ENCODE peak calls at places on chromosome 2, in six cellular contexts. P is A673, D is GM20000, M is endothelial cell of umbilical vein, J is GM13976, H is AG09309. V is an unnamed sample.
A peak's percentile ranks its signal among the peaks of the same experiment; 100 is the strongest.

GRCh38 chr2:199160677-199161465 is 296.9 kb downstream of the SATB2 start:
- DNase-seq in P (no peak), J (no peak), H (peak; percentile 78), M (peak; percentile 35), D (no peak), V (no peak)

GRCh38 chr2:65466551-65466950 is 34.2 kb upstream of the SPRED2 start:
- DNase-seq in H (no peak), P (peak; percentile 78), D (no peak), M (no peak), J (no peak), V (no peak)

GRCh38 chr2:202307690-202308089 is 42.1 kb downstream of the NOP58 start:
- DNase-seq in D (no peak), J (no peak), P (peak; percentile 17), M (peak; percentile 33), H (no peak), V (no peak)

GRCh38 chr2:10326707-10327594 is 24.2 kb downstream of the HPCAL1 start:
- DNase-seq in H (no peak), P (peak; percentile 83), D (no peak), J (no peak), M (no peak), V (no peak)

GRCh38 chr2:138323382-138324067 is 178.0 kb upstream of the SPOPL start:
- DNase-seq in H (no peak), J (no peak), M (no peak), D (no peak), P (no peak), V (no peak)

GRCh38 chr2:46985512-46985911 is 69.9 kb upstream of the MCFD2 start:
- DNase-seq in D (no peak), M (no peak), H (no peak), P (no peak), J (peak; percentile 43), V (no peak)

GRCh38 chr2:110948027-110948687 is 172.6 kb upstream of the BCL2L11 start:
- DNase-seq in P (no peak), D (no peak), J (no peak), M (no peak), H (no peak), V (no peak)

GRCh38 chr2:159713691-159714585 is 1.6 kb downstream of the MARCHF7 start:
- DNase-seq in D (no peak), H (no peak), J (no peak), M (peak; percentile 56), P (peak; percentile 45), V (no peak)

GRCh38 chr2:33442528-33443069 is 33.9 kb upstream of the RASGRP3 start:
- DNase-seq in D (no peak), M (peak; percentile 91), J (no peak), P (peak; percentile 36), H (no peak), V (no peak)

GRCh38 chr2:73823916-73824523 is 4.7 kb upstream of the STAMBP start:
- DNase-seq in P (peak; percentile 79), M (peak; percentile 81), J (peak; percentile 41), H (peak; percentile 74), D (peak; percentile 68), V (no peak)

GRCh38 chr2:203650860-203651613 is 55.4 kb upstream of the CD28 start:
- DNase-seq in P (peak; percentile 67), H (no peak), M (peak; percentile 53), D (no peak), J (no peak), V (no peak)

GRCh38 chr2:149038442-149039212 is at the start of gene LYPD6B:
- DNase-seq in P (peak; percentile 14), D (peak; percentile 68), J (peak; percentile 62), H (no peak), M (no peak), V (peak; percentile 78)

GRCh38 chr2:76610451-76610850 is 899.7 kb upstream of the GCFC2 start:
- DNase-seq in M (no peak), P (no peak), J (no peak), D (no peak), H (no peak), V (no peak)

GRCh38 chr2:189347540-189347939 is 93.7 kb upstream of the WDR75 start:
- DNase-seq in J (peak; percentile 12), D (peak; percentile 23), P (peak; percentile 65), H (peak; percentile 92), M (peak; percentile 87), V (no peak)

GRCh38 chr2:27123302-27124150 is at the start of gene ABHD1:
- DNase-seq in M (peak; percentile 48), J (peak; percentile 81), H (no peak), P (no peak), D (peak; percentile 80), V (no peak)

GRCh38 chr2:238406222-238406997 is 20.3 kb upstream of the ASB1 start:
- DNase-seq in J (no peak), M (no peak), H (no peak), D (no peak), P (no peak), V (no peak)

GRCh38 chr2:125935559-125935958 is 720.4 kb upstream of the GYPC start:
- DNase-seq in M (no peak), D (no peak), H (no peak), J (no peak), P (no peak), V (no peak)

GRCh38 chr2:148927010-148927409 is 52.0 kb downstream of the KIF5C start:
- DNase-seq in H (no peak), D (peak; percentile 44), M (no peak), J (peak; percentile 50), P (no peak), V (no peak)

GRCh38 chr2:74007120-74007519 is 22.4 kb downstream of the TET3 start:
- DNase-seq in P (no peak), M (no peak), D (no peak), J (no peak), H (no peak), V (no peak)

GRCh38 chr2:96940026-96940601 is 46.3 kb downstream of the FAM178B start:
- DNase-seq in P (no peak), J (no peak), D (no peak), M (no peak), H (no peak), V (no peak)

GRCh38 chr2:143704432-143705106 is 575.4 kb downstream of the ARHGAP15 start:
- DNase-seq in D (peak; percentile 14), H (no peak), P (no peak), J (no peak), M (no peak), V (no peak)

GRCh38 chr2:230258483-230258882 is 32.9 kb downstream of the SP140 start:
- DNase-seq in D (no peak), J (no peak), P (no peak), M (no peak), H (no peak), V (no peak)

GRCh38 chr2:117958186-117958585 is 55.7 kb downstream of the CCDC93 start:
- DNase-seq in P (no peak), J (no peak), H (peak; percentile 59), D (no peak), M (peak; percentile 88), V (no peak)

GRCh38 chr2:99317156-99317872 is 16.3 kb upstream of the LYG1 start:
- DNase-seq in D (no peak), P (no peak), J (no peak), H (no peak), M (no peak), V (no peak)

GRCh38 chr2:31125918-31126695 is 12.1 kb downstream of the GALNT14 start:
- DNase-seq in J (no peak), P (no peak), D (no peak), M (no peak), H (no peak), V (no peak)

GRCh38 chr2:138846216-138846821 is 66.1 kb upstream of the NXPH2 start:
- DNase-seq in D (peak; percentile 41), H (no peak), P (peak; percentile 77), J (peak; percentile 37), M (peak; percentile 41), V (no peak)

GRCh38 chr2:147649288-147649687 is 195.5 kb upstream of the ACVR2A start:
- DNase-seq in D (no peak), J (no peak), H (no peak), P (no peak), M (no peak), V (no peak)

DNA sequence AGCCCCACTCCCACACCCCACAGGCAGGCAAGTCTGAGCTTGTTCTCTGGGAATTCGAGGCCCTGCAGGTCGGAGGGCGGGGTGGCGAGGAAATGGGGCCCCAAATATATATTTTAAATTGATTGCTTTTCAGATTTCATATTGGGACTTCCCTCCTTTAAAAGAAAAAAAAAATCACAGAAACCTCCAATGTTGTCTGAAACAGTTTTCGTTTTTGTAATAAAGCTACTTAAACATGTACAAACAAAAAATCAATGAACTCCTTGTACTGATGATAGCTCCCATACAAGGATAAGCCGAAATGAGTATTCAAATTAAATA is 21.5 kb downstream of the THNSL2 start:
- DNase-seq in M (no peak), H (no peak), D (no peak), P (no peak), J (no peak), V (no peak)
- TF ChIP-seq CTCF in M (no peak), H (no peak), D (no peak), P (peak; percentile 23), J (no peak), V (peak; percentile 15)

GRCh38 chr2:156157670-156158069 is 174.9 kb downstream of the NR4A2 start:
- DNase-seq in J (no peak), P (peak; percentile 3), D (no peak), M (no peak), H (no peak), V (no peak)

GRCh38 chr2:156155319-156155718 is 177.2 kb downstream of the NR4A2 start:
- DNase-seq in D (no peak), J (no peak), H (no peak), P (no peak), M (no peak), V (no peak)

GRCh38 chr2:156151351-156151750 is 181.2 kb downstream of the NR4A2 start:
- DNase-seq in H (no peak), M (no peak), J (no peak), P (no peak), D (no peak), V (no peak)

GRCh38 chr2:156156580-156156979 is 175.9 kb downstream of the NR4A2 start:
- DNase-seq in H (no peak), P (no peak), M (no peak), J (no peak), D (no peak), V (no peak)
- TF ChIP-seq CTCF in H (no peak), P (peak; percentile 17), M (no peak), J (no peak), D (no peak), V (no peak)

GRCh38 chr2:232875256-232876070 is 5.4 kb downstream of the SNORC start:
- DNase-seq in M (peak; percentile 18), D (peak; percentile 63), H (no peak), J (no peak), P (peak; percentile 19), V (no peak)
- TF ChIP-seq CTCF in M (no peak), D (no peak), H (peak; percentile 31), J (peak; percentile 15), P (peak; percentile 20), V (no peak)

DNA sequence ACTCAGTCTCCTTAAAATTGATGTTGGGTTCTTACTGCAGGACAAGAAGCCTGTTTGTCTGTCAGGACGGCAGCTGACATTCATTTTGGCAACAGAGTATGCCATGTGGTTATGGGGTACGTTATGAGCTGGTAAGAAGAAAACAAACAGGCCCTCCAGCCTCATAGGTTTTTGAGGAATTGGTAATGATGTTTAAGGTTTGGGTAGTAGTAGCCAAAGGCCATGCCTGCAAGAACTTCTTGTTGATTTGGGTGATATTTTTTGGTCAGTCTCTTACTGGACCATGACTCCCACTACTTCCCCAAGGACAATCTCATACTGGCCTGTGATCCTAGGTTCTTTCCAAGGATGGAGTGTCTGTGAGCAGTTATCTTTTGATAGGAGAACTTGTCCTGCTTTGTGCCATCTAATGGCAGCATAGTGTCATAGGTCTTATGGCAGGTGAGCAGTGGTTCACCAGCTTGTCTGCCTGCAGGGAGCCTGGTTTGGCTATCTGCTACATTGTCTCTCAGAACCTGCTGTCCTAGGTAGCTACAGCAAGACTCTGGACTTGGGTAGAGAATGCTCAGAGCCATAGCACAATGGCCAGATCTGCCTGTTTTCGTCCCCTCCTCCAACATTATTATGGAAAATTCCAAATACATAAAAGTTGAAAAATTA is 28.1 kb downstream of the AGFG1 start:
- DNase-seq in M (no peak), P (no peak), H (no peak), D (no peak), J (no peak), V (no peak)
- TF ChIP-seq CTCF in M (no peak), P (no peak), H (no peak), D (no peak), J (no peak), V (no peak)

V was measured in type B pancreatic cell.